ENCODE peak calls at places on chromosomes 2 and 18, in seven cellular contexts. One of them, this sample, is unnamed.

GRCh38 chr18:48183613-48184012 is 225.6 kb downstream of the ZBTB7C start:
- DNase-seq in HTR-8/SVneo: no peak
- DNase-seq in nephron progenitor cell: no peak
- DNase-seq in pons: no peak
- DNase-seq in stimulated activated CD4-positive, alpha-beta T cell treated with anti-CD3 and anti-CD28 coated beads, Interleukin-12 subunit alpha, Interleukin-12 subunit beta, amount 100 ng/mL, for 48 hours: no peak
- DNase-seq in right cardiac atrium: no peak
- DNase-seq in NB4: no peak
- DNase-seq in this sample: no peak

GRCh38 chr2:201139836-201140599 is 24.1 kb downstream of the CFLAR start:
- DNase-seq in pons: no peak
- DNase-seq in NB4: no peak
- DNase-seq in nephron progenitor cell: no peak
- DNase-seq in right cardiac atrium: peak
- DNase-seq in HTR-8/SVneo: no peak
- DNase-seq in stimulated activated CD4-positive, alpha-beta T cell treated with anti-CD3 and anti-CD28 coated beads, Interleukin-12 subunit alpha, Interleukin-12 subunit beta, amount 100 ng/mL, for 48 hours: no peak
- DNase-seq in this sample: no peak

GRCh38 chr18:36744261-36744876 is 84.4 kb downstream of the TPGS2 start:
- DNase-seq in NB4: no peak
- DNase-seq in nephron progenitor cell: no peak
- DNase-seq in right cardiac atrium: no peak
- DNase-seq in pons: no peak
- DNase-seq in stimulated activated CD4-positive, alpha-beta T cell treated with anti-CD3 and anti-CD28 coated beads, Interleukin-12 subunit alpha, Interleukin-12 subunit beta, amount 100 ng/mL, for 48 hours: no peak
- DNase-seq in HTR-8/SVneo: no peak
- DNase-seq in this sample: no peak

GRCh38 chr2:100321881-100322820 is at the start of gene LONRF2:
- DNase-seq in pons: peak
- DNase-seq in right cardiac atrium: peak
- DNase-seq in HTR-8/SVneo: peak
- DNase-seq in NB4: no peak
- DNase-seq in stimulated activated CD4-positive, alpha-beta T cell treated with anti-CD3 and anti-CD28 coated beads, Interleukin-12 subunit alpha, Interleukin-12 subunit beta, amount 100 ng/mL, for 48 hours: no peak
- DNase-seq in nephron progenitor cell: peak
- DNase-seq in this sample: no peak

GRCh38 chr2:219578811-219579210 is 6.7 kb downstream of the INHA start:
- DNase-seq in NB4: peak
- DNase-seq in pons: no peak
- DNase-seq in HTR-8/SVneo: no peak
- DNase-seq in stimulated activated CD4-positive, alpha-beta T cell treated with anti-CD3 and anti-CD28 coated beads, Interleukin-12 subunit alpha, Interleukin-12 subunit beta, amount 100 ng/mL, for 48 hours: no peak
- DNase-seq in right cardiac atrium: no peak
- DNase-seq in nephron progenitor cell: no peak
- DNase-seq in this sample: no peak

GRCh38 chr2:77387324-77387723 is 134.9 kb downstream of the LRRTM4 start:
- DNase-seq in pons: no peak
- DNase-seq in right cardiac atrium: no peak
- DNase-seq in NB4: no peak
- DNase-seq in HTR-8/SVneo: no peak
- DNase-seq in nephron progenitor cell: no peak
- DNase-seq in stimulated activated CD4-positive, alpha-beta T cell treated with anti-CD3 and anti-CD28 coated beads, Interleukin-12 subunit alpha, Interleukin-12 subunit beta, amount 100 ng/mL, for 48 hours: no peak
- DNase-seq in this sample: no peak

GRCh38 chr18:37836071-37836470 is 270.5 kb upstream of the CELF4 start:
- DNase-seq in nephron progenitor cell: no peak
- DNase-seq in NB4: no peak
- DNase-seq in HTR-8/SVneo: no peak
- DNase-seq in pons: no peak
- DNase-seq in stimulated activated CD4-positive, alpha-beta T cell treated with anti-CD3 and anti-CD28 coated beads, Interleukin-12 subunit alpha, Interleukin-12 subunit beta, amount 100 ng/mL, for 48 hours: no peak
- DNase-seq in right cardiac atrium: no peak
- DNase-seq in this sample: no peak

GRCh38 chr2:136344339-136344738 is 226.4 kb upstream of the CXCR4 start:
- DNase-seq in nephron progenitor cell: no peak
- DNase-seq in stimulated activated CD4-positive, alpha-beta T cell treated with anti-CD3 and anti-CD28 coated beads, Interleukin-12 subunit alpha, Interleukin-12 subunit beta, amount 100 ng/mL, for 48 hours: no peak
- DNase-seq in pons: no peak
- DNase-seq in right cardiac atrium: no peak
- DNase-seq in HTR-8/SVneo: no peak
- DNase-seq in NB4: no peak
- DNase-seq in this sample: no peak

GRCh38 chr2:69773201-69773600 is 31.3 kb downstream of the ANXA4 start:
- DNase-seq in nephron progenitor cell: no peak
- DNase-seq in stimulated activated CD4-positive, alpha-beta T cell treated with anti-CD3 and anti-CD28 coated beads, Interleukin-12 subunit alpha, Interleukin-12 subunit beta, amount 100 ng/mL, for 48 hours: no peak
- DNase-seq in right cardiac atrium: no peak
- DNase-seq in HTR-8/SVneo: no peak
- DNase-seq in NB4: no peak
- DNase-seq in pons: no peak
- DNase-seq in this sample: no peak

GRCh38 chr2:237517163-237517562 is 30.1 kb downstream of the MLPH start:
- DNase-seq in stimulated activated CD4-positive, alpha-beta T cell treated with anti-CD3 and anti-CD28 coated beads, Interleukin-12 subunit alpha, Interleukin-12 subunit beta, amount 100 ng/mL, for 48 hours: no peak
- DNase-seq in right cardiac atrium: no peak
- DNase-seq in pons: no peak
- DNase-seq in NB4: no peak
- DNase-seq in HTR-8/SVneo: no peak
- DNase-seq in nephron progenitor cell: no peak
- DNase-seq in this sample: no peak

GRCh38 chr2:174124171-174124570 is 124.2 kb downstream of the OLA1 start:
- DNase-seq in stimulated activated CD4-positive, alpha-beta T cell treated with anti-CD3 and anti-CD28 coated beads, Interleukin-12 subunit alpha, Interleukin-12 subunit beta, amount 100 ng/mL, for 48 hours: no peak
- DNase-seq in pons: peak
- DNase-seq in right cardiac atrium: no peak
- DNase-seq in nephron progenitor cell: peak
- DNase-seq in HTR-8/SVneo: no peak
- DNase-seq in NB4: no peak
- DNase-seq in this sample: no peak

GRCh38 chr2:172086349-172087190 is 1.3 kb downstream of the DLX1 start:
- DNase-seq in stimulated activated CD4-positive, alpha-beta T cell treated with anti-CD3 and anti-CD28 coated beads, Interleukin-12 subunit alpha, Interleukin-12 subunit beta, amount 100 ng/mL, for 48 hours: no peak
- DNase-seq in HTR-8/SVneo: no peak
- DNase-seq in nephron progenitor cell: peak
- DNase-seq in right cardiac atrium: no peak
- DNase-seq in pons: no peak
- DNase-seq in NB4: peak
- DNase-seq in this sample: no peak

GRCh38 chr18:53906681-53907080 is 317.8 kb downstream of the MBD2 start:
- DNase-seq in right cardiac atrium: no peak
- DNase-seq in HTR-8/SVneo: no peak
- DNase-seq in NB4: no peak
- DNase-seq in pons: no peak
- DNase-seq in nephron progenitor cell: no peak
- DNase-seq in stimulated activated CD4-positive, alpha-beta T cell treated with anti-CD3 and anti-CD28 coated beads, Interleukin-12 subunit alpha, Interleukin-12 subunit beta, amount 100 ng/mL, for 48 hours: no peak
- DNase-seq in this sample: no peak

GRCh38 chr2:85843543-85843942 is 45.2 kb downstream of the ST3GAL5 start:
- DNase-seq in pons: no peak
- DNase-seq in NB4: peak
- DNase-seq in stimulated activated CD4-positive, alpha-beta T cell treated with anti-CD3 and anti-CD28 coated beads, Interleukin-12 subunit alpha, Interleukin-12 subunit beta, amount 100 ng/mL, for 48 hours: peak
- DNase-seq in nephron progenitor cell: no peak
- DNase-seq in right cardiac atrium: no peak
- DNase-seq in HTR-8/SVneo: no peak
- DNase-seq in this sample: no peak

GRCh38 chr2:26942543-26943295 is 27.7 kb upstream of the MAPRE3 start:
- DNase-seq in stimulated activated CD4-positive, alpha-beta T cell treated with anti-CD3 and anti-CD28 coated beads, Interleukin-12 subunit alpha, Interleukin-12 subunit beta, amount 100 ng/mL, for 48 hours: peak
- DNase-seq in right cardiac atrium: peak
- DNase-seq in HTR-8/SVneo: peak
- DNase-seq in pons: peak
- DNase-seq in NB4: peak
- DNase-seq in nephron progenitor cell: peak
- DNase-seq in this sample: peak

GRCh38 chr2:136238214-136238551 is 120.2 kb upstream of the CXCR4 start:
- DNase-seq in stimulated activated CD4-positive, alpha-beta T cell treated with anti-CD3 and anti-CD28 coated beads, Interleukin-12 subunit alpha, Interleukin-12 subunit beta, amount 100 ng/mL, for 48 hours: no peak
- DNase-seq in HTR-8/SVneo: no peak
- DNase-seq in nephron progenitor cell: no peak
- DNase-seq in right cardiac atrium: no peak
- DNase-seq in pons: no peak
- DNase-seq in NB4: no peak
- DNase-seq in this sample: no peak

GRCh38 chr2:32864761-32865160 is 82.0 kb upstream of the LTBP1 start:
- DNase-seq in HTR-8/SVneo: no peak
- DNase-seq in right cardiac atrium: no peak
- DNase-seq in nephron progenitor cell: no peak
- DNase-seq in NB4: no peak
- DNase-seq in pons: no peak
- DNase-seq in stimulated activated CD4-positive, alpha-beta T cell treated with anti-CD3 and anti-CD28 coated beads, Interleukin-12 subunit alpha, Interleukin-12 subunit beta, amount 100 ng/mL, for 48 hours: no peak
- DNase-seq in this sample: no peak

GRCh38 chr18:80154293-80154692 is 45.2 kb downstream of the ADNP2 start:
- DNase-seq in stimulated activated CD4-positive, alpha-beta T cell treated with anti-CD3 and anti-CD28 coated beads, Interleukin-12 subunit alpha, Interleukin-12 subunit beta, amount 100 ng/mL, for 48 hours: peak
- DNase-seq in HTR-8/SVneo: peak
- DNase-seq in nephron progenitor cell: no peak
- DNase-seq in pons: no peak
- DNase-seq in right cardiac atrium: no peak
- DNase-seq in NB4: peak
- DNase-seq in this sample: peak

GRCh38 chr2:157444643-157445040 is 753 bp upstream of the CYTIP start:
- DNase-seq in stimulated activated CD4-positive, alpha-beta T cell treated with anti-CD3 and anti-CD28 coated beads, Interleukin-12 subunit alpha, Interleukin-12 subunit beta, amount 100 ng/mL, for 48 hours: no peak
- DNase-seq in HTR-8/SVneo: no peak
- DNase-seq in right cardiac atrium: no peak
- DNase-seq in nephron progenitor cell: no peak
- DNase-seq in pons: no peak
- DNase-seq in NB4: no peak
- DNase-seq in this sample: no peak

GRCh38 chr2:176479961-176480360 is 210.7 kb downstream of the MTX2 start:
- DNase-seq in nephron progenitor cell: no peak
- DNase-seq in NB4: no peak
- DNase-seq in HTR-8/SVneo: no peak
- DNase-seq in right cardiac atrium: no peak
- DNase-seq in stimulated activated CD4-positive, alpha-beta T cell treated with anti-CD3 and anti-CD28 coated beads, Interleukin-12 subunit alpha, Interleukin-12 subunit beta, amount 100 ng/mL, for 48 hours: no peak
- DNase-seq in pons: no peak
- DNase-seq in this sample: no peak

GRCh38 chr2:102520009-102520408 is 47.0 kb downstream of the SLC9A4 start:
- DNase-seq in stimulated activated CD4-positive, alpha-beta T cell treated with anti-CD3 and anti-CD28 coated beads, Interleukin-12 subunit alpha, Interleukin-12 subunit beta, amount 100 ng/mL, for 48 hours: no peak
- DNase-seq in HTR-8/SVneo: peak
- DNase-seq in right cardiac atrium: no peak
- DNase-seq in pons: peak
- DNase-seq in NB4: peak
- DNase-seq in nephron progenitor cell: peak
- DNase-seq in this sample: no peak

GRCh38 chr18:48990497-48991298 is 39.9 kb upstream of the SMAD7 start:
- DNase-seq in NB4: no peak
- DNase-seq in HTR-8/SVneo: no peak
- DNase-seq in right cardiac atrium: no peak
- DNase-seq in stimulated activated CD4-positive, alpha-beta T cell treated with anti-CD3 and anti-CD28 coated beads, Interleukin-12 subunit alpha, Interleukin-12 subunit beta, amount 100 ng/mL, for 48 hours: no peak
- DNase-seq in nephron progenitor cell: no peak
- DNase-seq in pons: no peak
- DNase-seq in this sample: no peak

GRCh38 chr2:10048501-10049171 is 5.3 kb downstream of the KLF11 start:
- DNase-seq in NB4: peak
- DNase-seq in HTR-8/SVneo: peak
- DNase-seq in right cardiac atrium: peak
- DNase-seq in pons: peak
- DNase-seq in nephron progenitor cell: no peak
- DNase-seq in stimulated activated CD4-positive, alpha-beta T cell treated with anti-CD3 and anti-CD28 coated beads, Interleukin-12 subunit alpha, Interleukin-12 subunit beta, amount 100 ng/mL, for 48 hours: no peak
- DNase-seq in this sample: no peak

GRCh38 chr2:170530284-170530745 is 184.8 kb upstream of the SP5 start:
- DNase-seq in right cardiac atrium: peak
- DNase-seq in pons: peak
- DNase-seq in stimulated activated CD4-positive, alpha-beta T cell treated with anti-CD3 and anti-CD28 coated beads, Interleukin-12 subunit alpha, Interleukin-12 subunit beta, amount 100 ng/mL, for 48 hours: no peak
- DNase-seq in HTR-8/SVneo: peak
- DNase-seq in nephron progenitor cell: peak
- DNase-seq in NB4: no peak
- DNase-seq in this sample: no peak

This sample was measured in T-helper 1 cell.